ENCODE peak calls at places on chromosomes 1 and 21, in eight cellular contexts. B, A, D, Z, S, N, M and O are unnamed samples.

GRCh38 chr1:232684331-232685105 is 54.6 kb upstream of the SIPA1L2 start:
- DNase-seq in B (peak), A (no peak), N (no peak), Z (no peak), S (peak), M (no peak), D (peak), O (no peak)

GRCh38 chr21:38787461-38788274 is 18.1 kb upstream of the ETS2 start:
- DNase-seq in S (peak), M (no peak), N (no peak), Z (no peak), B (peak), D (peak), A (no peak), O (peak)

GRCh38 chr1:223834660-223835263 is 11.0 kb downstream of the TP53BP2 start:
- DNase-seq in M (no peak), D (peak), A (no peak), N (no peak), B (peak), S (peak), Z (no peak), O (no peak)

GRCh38 chr21:22791986-22792560 is 1793.9 kb downstream of the NCAM2 start:
- DNase-seq in N (no peak), B (peak), Z (peak), S (peak), A (no peak), M (no peak), D (peak), O (peak)

GRCh38 chr21:45908536-45909237 is 72.9 kb upstream of the COL6A1 start:
- DNase-seq in A (no peak), S (no peak), Z (no peak), N (no peak), B (no peak), D (no peak), M (no peak), O (no peak)

GRCh38 chr1:163071381-163072255 is 2.5 kb downstream of the RGS4 start:
- DNase-seq in Z (peak), M (peak), S (peak), B (peak), N (peak), D (peak), A (no peak), O (peak)

GRCh38 chr1:185291647-185292046 is 25.4 kb downstream of the IVNS1ABP start:
- DNase-seq in A (no peak), B (no peak), M (no peak), D (no peak), N (no peak), Z (no peak), S (no peak), O (no peak)

GRCh38 chr1:31792541-31792940 is 23.3 kb downstream of the SPOCD1 start:
- DNase-seq in S (no peak), B (no peak), M (no peak), A (no peak), D (no peak), N (peak), Z (no peak), O (no peak)

GRCh38 chr1:110291241-110292030 is 47.7 kb upstream of the RBM15 start:
- DNase-seq in M (no peak), A (no peak), N (no peak), B (no peak), S (peak), D (peak), Z (no peak), O (no peak)

GRCh38 chr21:28781602-28782274 is 210.9 kb downstream of the LTN1 start:
- DNase-seq in D (peak), S (peak), N (no peak), A (no peak), M (no peak), B (peak), Z (peak), O (no peak)

GRCh38 chr1:37902983-37903382 is 43.6 kb upstream of the MTF1 start:
- DNase-seq in A (no peak), M (no peak), N (no peak), B (no peak), Z (no peak), D (no peak), S (no peak), O (no peak)